ENCODE peak calls at places on chromosomes 12 and 14, in six cellular contexts. T, R, W, I, A and O are unnamed samples.

GRCh38 chr12:89862511-89863331 is 154.1 kb upstream of the ATP2B1 start:
- DNase-seq in A (peak; percentile 61), I (peak; percentile 79), W (no peak), R (no peak), T (no peak), O (peak; percentile 92)

GRCh38 chr14:36646664-36647416 is 14.8 kb upstream of the PAX9 start:
- DNase-seq in A (no peak), T (no peak), I (no peak), W (no peak), R (no peak), O (no peak)

GRCh38 chr12:27343255-27344000 is 10.8 kb downstream of the BMAL2 start:
- DNase-seq in T (peak; percentile 46), A (peak; percentile 64), R (no peak), I (no peak), W (no peak), O (no peak)

GRCh38 chr14:85444685-85445084 is 85.3 kb upstream of the FLRT2 start:
- DNase-seq in W (no peak), A (no peak), I (no peak), T (no peak), R (no peak), O (peak; percentile 2)

GRCh38 chr14:75636100-75636692 is 24.5 kb downstream of the ERG28 start:
- DNase-seq in I (no peak), T (no peak), R (no peak), A (no peak), W (no peak), O (no peak)

GRCh38 chr12:28602760-28603638 is 412.7 kb downstream of the CCDC91 start:
- DNase-seq in A (no peak), R (no peak), W (no peak), I (no peak), T (no peak), O (peak; percentile 59)

GRCh38 chr14:68857671-68858070 is 64.8 kb upstream of the ZFP36L1 start:
- DNase-seq in W (no peak), I (no peak), T (no peak), A (no peak), R (no peak), O (no peak)

GRCh38 chr12:101066489-101066888 is 143.5 kb downstream of the SLC5A8 start:
- DNase-seq in W (no peak), T (no peak), I (no peak), R (no peak), A (no peak), O (no peak)

GRCh38 chr12:131223791-131224567 is 270.3 kb downstream of the ADGRD1 start:
- DNase-seq in A (no peak), R (no peak), I (no peak), T (no peak), W (peak; percentile 97), O (no peak)

GRCh38 chr12:1706284-1707016 is 15.6 kb downstream of the ADIPOR2 start:
- DNase-seq in A (no peak), W (no peak), I (no peak), R (no peak), T (no peak), O (no peak)

GRCh38 chr14:24398943-24399801 is at the start of gene NYNRIN:
- DNase-seq in W (peak; percentile 51), I (no peak), R (no peak), A (peak; percentile 58), T (no peak), O (peak; percentile 52)

GRCh38 chr12:104573-105081 is 38.1 kb downstream of the IQSEC3 start:
- DNase-seq in T (no peak), R (peak; percentile 18), I (no peak), W (no peak), A (no peak), O (peak; percentile 39)

GRCh38 chr12:69154585-69155363 is 84.6 kb upstream of the CPSF6 start:
- DNase-seq in R (peak; percentile 60), T (peak; percentile 62), I (peak; percentile 30), A (peak; percentile 49), W (peak; percentile 64), O (peak; percentile 83)

GRCh38 chr14:68521557-68521901 is 271.3 kb downstream of the ZFP36L1 start:
- DNase-seq in T (no peak), R (peak; percentile 70), W (no peak), I (no peak), A (no peak), O (no peak)

GRCh38 chr14:104227806-104228205 is 89.4 kb downstream of the KIF26A start:
- DNase-seq in I (no peak), T (no peak), A (no peak), W (no peak), R (no peak), O (peak; percentile 6)

GRCh38 chr12:55721601-55722213 is 1.5 kb downstream of the RDH5 start:
- DNase-seq in R (no peak), I (no peak), T (no peak), W (no peak), A (no peak), O (no peak)

GRCh38 chr14:21924479-21924878 is 250.9 kb upstream of the OR4E1 start:
- DNase-seq in T (no peak), R (no peak), W (no peak), I (peak; percentile 4), A (peak; percentile 43), O (peak; percentile 7)

GRCh38 chr14:69318241-69318640 is 58.3 kb downstream of the GALNT16 start:
- DNase-seq in I (no peak), A (no peak), R (no peak), T (no peak), W (no peak), O (no peak)

GRCh38 chr12:19846561-19846960 is 407.3 kb downstream of the AEBP2 start:
- DNase-seq in I (no peak), A (peak; percentile 26), T (peak; percentile 13), R (no peak), W (no peak), O (peak; percentile 46)

DNA sequence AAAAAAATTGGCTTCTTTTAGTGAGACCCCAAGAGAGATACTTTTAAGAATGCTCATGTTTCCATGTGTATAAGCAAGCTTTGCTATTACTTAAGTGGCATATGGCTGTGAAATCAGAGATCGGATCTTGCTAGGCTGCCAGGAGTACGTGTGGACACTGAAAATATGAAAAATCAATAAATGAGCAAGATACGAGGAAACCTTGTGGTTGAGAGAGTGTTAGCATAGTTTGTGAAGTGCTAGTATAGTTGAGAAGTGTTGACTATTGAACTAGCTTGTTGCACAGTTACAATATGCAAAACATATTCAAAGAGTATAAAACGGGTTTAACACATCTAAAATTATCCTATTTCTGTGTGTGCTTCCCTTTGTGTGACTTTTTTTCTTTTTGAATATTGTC is 230.9 kb upstream of the NOVA1 start:
- DNase-seq in R (no peak), W (no peak), A (no peak), I (no peak), T (no peak), O (no peak)
- TF ChIP-seq MYC in R (no peak), W (no peak), A (no peak), I (no peak), T (no peak), O (no peak)

GRCh38 chr14:73742520-73743238 is 28.5 kb upstream of the PNMA1 start:
- DNase-seq in W (no peak), R (no peak), A (no peak), T (no peak), I (no peak), O (no peak)

GRCh38 chr14:73739899-73740685 is 25.9 kb upstream of the PNMA1 start:
- DNase-seq in A (no peak), T (no peak), W (no peak), R (no peak), I (no peak), O (no peak)

GRCh38 chr14:73741876-73742519 is 27.8 kb upstream of the PNMA1 start:
- DNase-seq in R (no peak), A (peak; percentile 41), T (no peak), I (no peak), W (no peak), O (peak; percentile 88)

GRCh38 chr14:73740921-73741326 is 26.7 kb upstream of the PNMA1 start:
- DNase-seq in W (peak; percentile 56), T (no peak), A (no peak), I (no peak), R (peak; percentile 49), O (no peak)

GRCh38 chr14:73741386-73741875 is 27.2 kb upstream of the PNMA1 start:
- DNase-seq in W (peak; percentile 93), I (no peak), R (peak; percentile 61), A (peak; percentile 97), T (no peak), O (peak; percentile 98)
- TF ChIP-seq MAX in W (no peak), I (no peak), R (no peak), A (no peak), T (peak; percentile 8), O (peak; percentile 38)

GRCh38 chr14:73712071-73712506 is 2.1 kb downstream of the PNMA1 start:
- DNase-seq in T (no peak), A (peak; percentile 51), W (no peak), I (no peak), R (no peak), O (no peak)

GRCh38 chr14:73710737-73711136 is 3.4 kb downstream of the PNMA1 start:
- DNase-seq in T (no peak), R (no peak), W (no peak), I (no peak), A (no peak), O (no peak)

GRCh38 chr14:73712540-73713141 is 1.5 kb downstream of the PNMA1 start:
- DNase-seq in A (peak; percentile 35), T (no peak), I (no peak), W (peak; percentile 29), R (no peak), O (peak; percentile 79)

GRCh38 chr14:73713206-73713803 is 879 bp downstream of the PNMA1 start:
- DNase-seq in I (no peak), W (no peak), T (peak; percentile 36), A (no peak), R (no peak), O (no peak)

DNA sequence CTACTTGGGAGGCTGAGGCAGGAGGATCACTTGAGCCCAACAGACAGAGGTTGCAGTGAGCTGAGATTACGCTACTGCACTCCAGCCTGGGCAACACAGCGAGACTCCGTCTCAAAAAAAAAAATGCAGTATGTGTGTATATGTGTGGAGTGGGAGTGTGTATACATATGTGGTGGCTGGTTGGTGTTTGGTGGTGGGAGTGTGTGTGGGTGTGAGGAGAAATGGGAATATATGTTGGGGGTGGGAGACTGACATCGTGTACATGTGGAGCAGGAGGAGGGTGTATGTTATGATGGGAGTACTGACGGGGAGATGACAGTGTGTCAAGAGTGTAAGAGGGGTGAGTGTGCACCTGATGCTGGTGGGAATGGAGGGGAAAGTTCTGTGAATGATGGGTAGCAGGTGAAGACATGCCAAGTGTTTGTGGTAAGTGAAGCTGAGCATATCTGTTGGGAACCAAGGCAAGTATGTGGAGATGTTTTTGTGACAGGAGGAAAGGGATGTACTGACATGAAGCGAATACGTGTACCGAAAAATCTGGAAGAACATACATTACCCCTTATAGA is 4.2 kb downstream of the PNMA1 start:
- DNase-seq in W (no peak), T (no peak), I (no peak), R (no peak), A (no peak), O (no peak)
- TF ChIP-seq POLR2A in W (no peak), T (no peak), I (no peak), R (no peak), A (no peak), O (no peak)

GRCh38 chr14:96466918-96467317 is 35.3 kb upstream of the PAPOLA start:
- DNase-seq in W (no peak), T (no peak), I (no peak), A (no peak), R (no peak), O (no peak)

DNA sequence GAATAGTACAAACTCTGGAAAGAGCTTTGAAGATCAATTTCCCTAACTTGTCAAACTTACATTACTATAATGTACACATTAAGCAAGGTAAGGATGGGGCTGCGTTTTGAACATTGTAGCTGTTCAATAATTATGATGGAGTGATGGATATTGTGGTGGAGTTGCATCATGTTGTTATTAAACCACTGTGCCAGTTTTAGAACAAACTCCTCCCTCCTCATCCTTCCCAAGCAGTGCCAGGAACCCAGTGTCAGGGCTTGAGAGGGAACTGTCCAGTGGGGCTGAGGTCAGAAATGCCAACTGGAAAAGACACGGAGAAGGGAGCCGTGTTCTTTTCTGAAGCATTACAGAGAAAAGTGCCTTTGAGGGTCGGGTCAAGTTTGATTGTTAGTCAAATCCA is 31.9 kb upstream of the PAPOLA start:
- DNase-seq in R (no peak), A (no peak), W (no peak), I (no peak), T (no peak), O (no peak)
- TF ChIP-seq MYC in R (no peak), A (no peak), W (no peak), I (no peak), T (no peak), O (no peak)